ENCODE peak calls at places on chromosomes 13 and 19, in nine cellular contexts. One of them, this sample, is unnamed. For H3K4me1, the result is how much of the 10 kb centered on the place peaks cover.

GRCh38 chr19:588093-588742 is 1.5 kb upstream of the HCN2 start:
- DNase-seq in Peyer's patch: peak
- DNase-seq in GM12878: no peak
- DNase-seq in uterus: no peak
- DNase-seq in heart left ventricle: peak
- DNase-seq in neuronal stem cell: peak
- DNase-seq in PC-3: peak
- DNase-seq in cardiac muscle cell: peak
- DNase-seq in psoas muscle: peak
- DNase-seq in this sample: no peak

GRCh38 chr13:47521895-47522487 is 479.1 kb downstream of the SUCLA2 start:
- DNase-seq in Peyer's patch: no peak
- DNase-seq in GM12878: no peak
- DNase-seq in uterus: no peak
- DNase-seq in heart left ventricle: no peak
- DNase-seq in neuronal stem cell: no peak
- DNase-seq in PC-3: no peak
- DNase-seq in cardiac muscle cell: no peak
- DNase-seq in psoas muscle: no peak
- DNase-seq in this sample: no peak

GRCh38 chr13:41543664-41544300 is 86.4 kb downstream of the RGCC start:
- DNase-seq in Peyer's patch: no peak
- DNase-seq in GM12878: no peak
- DNase-seq in uterus: no peak
- DNase-seq in heart left ventricle: no peak
- DNase-seq in neuronal stem cell: no peak
- DNase-seq in PC-3: no peak
- DNase-seq in cardiac muscle cell: no peak
- DNase-seq in psoas muscle: no peak
- DNase-seq in this sample: no peak

GRCh38 chr19:39828015-39828633 is 5.8 kb downstream of the DYRK1B start:
- DNase-seq in Peyer's patch: peak
- DNase-seq in GM12878: no peak
- DNase-seq in uterus: no peak
- DNase-seq in heart left ventricle: no peak
- DNase-seq in neuronal stem cell: no peak
- DNase-seq in PC-3: no peak
- DNase-seq in cardiac muscle cell: no peak
- DNase-seq in psoas muscle: no peak
- DNase-seq in this sample: no peak

GRCh38 chr13:83831796-83832195 is 50.5 kb downstream of the SLITRK1 start:
- DNase-seq in Peyer's patch: no peak
- DNase-seq in GM12878: no peak
- DNase-seq in uterus: no peak
- DNase-seq in heart left ventricle: no peak
- DNase-seq in neuronal stem cell: no peak
- DNase-seq in PC-3: peak
- DNase-seq in cardiac muscle cell: no peak
- DNase-seq in psoas muscle: no peak
- DNase-seq in this sample: no peak

GRCh38 chr13:27174766-27175455 is 3.3 kb upstream of the USP12 start:
- DNase-seq in Peyer's patch: no peak
- DNase-seq in GM12878: no peak
- DNase-seq in uterus: no peak
- DNase-seq in heart left ventricle: no peak
- DNase-seq in neuronal stem cell: no peak
- DNase-seq in PC-3: no peak
- DNase-seq in cardiac muscle cell: peak
- DNase-seq in psoas muscle: no peak
- DNase-seq in this sample: no peak

GRCh38 chr13:99970761-99971575 is 599 bp downstream of the ZIC5 start:
- DNase-seq in Peyer's patch: peak
- DNase-seq in GM12878: no peak
- DNase-seq in uterus: no peak
- DNase-seq in heart left ventricle: no peak
- DNase-seq in neuronal stem cell: no peak
- DNase-seq in PC-3: no peak
- DNase-seq in cardiac muscle cell: no peak
- DNase-seq in psoas muscle: no peak
- DNase-seq in this sample: no peak

GRCh38 chr19:40265055-40265762 is 19.9 kb downstream of the AKT2 start:
- DNase-seq in Peyer's patch: no peak
- DNase-seq in GM12878: no peak
- DNase-seq in uterus: no peak
- DNase-seq in heart left ventricle: no peak
- DNase-seq in neuronal stem cell: no peak
- DNase-seq in PC-3: no peak
- DNase-seq in cardiac muscle cell: no peak
- DNase-seq in psoas muscle: no peak
- DNase-seq in this sample: no peak

GRCh38 chr13:97720881-97721280 is 232.6 kb upstream of the IPO5 start:
- DNase-seq in Peyer's patch: no peak
- DNase-seq in GM12878: no peak
- DNase-seq in uterus: no peak
- DNase-seq in heart left ventricle: no peak
- DNase-seq in neuronal stem cell: no peak
- DNase-seq in PC-3: no peak
- DNase-seq in cardiac muscle cell: no peak
- DNase-seq in psoas muscle: no peak
- DNase-seq in this sample: no peak

GRCh38 chr19:2625434-2625833 is 77.1 kb downstream of the GNG7 start:
- DNase-seq in Peyer's patch: peak
- DNase-seq in GM12878: no peak
- DNase-seq in uterus: no peak
- DNase-seq in heart left ventricle: no peak
- DNase-seq in neuronal stem cell: no peak
- DNase-seq in PC-3: no peak
- DNase-seq in cardiac muscle cell: no peak
- DNase-seq in psoas muscle: peak
- DNase-seq in this sample: no peak

GRCh38 chr13:66359910-66360552 is 870.1 kb downstream of the PCDH9 start:
- DNase-seq in Peyer's patch: no peak
- DNase-seq in GM12878: no peak
- DNase-seq in uterus: no peak
- DNase-seq in heart left ventricle: no peak
- DNase-seq in neuronal stem cell: no peak
- DNase-seq in PC-3: no peak
- DNase-seq in cardiac muscle cell: no peak
- DNase-seq in psoas muscle: no peak
- DNase-seq in this sample: no peak

GRCh38 chr19:56946164-56946563 is 105.6 kb upstream of the PEG3 start:
- DNase-seq in Peyer's patch: no peak
- DNase-seq in GM12878: no peak
- DNase-seq in uterus: no peak
- DNase-seq in heart left ventricle: no peak
- DNase-seq in neuronal stem cell: peak
- DNase-seq in PC-3: no peak
- DNase-seq in cardiac muscle cell: no peak
- DNase-seq in psoas muscle: no peak
- DNase-seq in this sample: no peak

GRCh38 chr19:13986348-13986904 is 19.7 kb downstream of the RFX1 start:
- DNase-seq in Peyer's patch: peak
- DNase-seq in GM12878: peak
- DNase-seq in uterus: peak
- DNase-seq in heart left ventricle: peak
- DNase-seq in neuronal stem cell: no peak
- DNase-seq in PC-3: no peak
- DNase-seq in cardiac muscle cell: peak
- DNase-seq in psoas muscle: peak
- DNase-seq in this sample: peak

DNA sequence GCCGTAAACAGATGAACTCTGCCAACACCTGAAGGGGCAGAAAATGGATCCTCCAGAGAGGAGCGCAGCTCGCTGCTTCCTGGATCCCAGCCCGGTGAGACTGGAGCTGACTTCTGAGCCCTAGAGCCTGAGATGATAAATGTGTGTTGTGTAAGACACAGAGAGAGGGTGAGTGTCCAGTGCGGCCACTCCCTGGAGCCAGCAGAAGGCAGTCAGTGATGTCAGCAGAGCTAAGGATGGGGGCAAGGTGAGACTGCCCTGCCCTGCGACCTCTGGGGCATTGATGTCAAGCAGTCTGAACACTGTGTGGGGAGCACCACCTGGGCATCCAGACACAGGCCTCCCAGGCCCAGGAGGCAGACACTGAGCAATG is 9.7 kb upstream of the SLC35E1 start:
- DNase-seq in Peyer's patch: no peak
- DNase-seq in GM12878: no peak
- DNase-seq in uterus: no peak
- DNase-seq in heart left ventricle: no peak
- DNase-seq in neuronal stem cell: no peak
- DNase-seq in PC-3: no peak
- DNase-seq in cardiac muscle cell: no peak
- DNase-seq in psoas muscle: peak
- DNase-seq in this sample: no peak
- H3K4me1 ChIP-seq in Peyer's patch: under half
- H3K4me1 ChIP-seq in GM12878: under half
- H3K4me1 ChIP-seq in uterus: under half
- H3K4me1 ChIP-seq in heart left ventricle: under half
- H3K4me1 ChIP-seq in neuronal stem cell: under half
- H3K4me1 ChIP-seq in PC-3: under half
- H3K4me1 ChIP-seq in cardiac muscle cell: under half
- H3K4me1 ChIP-seq in psoas muscle: half or more
- H3K4me1 ChIP-seq in this sample: under half

GRCh38 chr19:4974855-4975469 is 6.0 kb downstream of the KDM4B start:
- DNase-seq in Peyer's patch: no peak
- DNase-seq in GM12878: no peak
- DNase-seq in uterus: no peak
- DNase-seq in heart left ventricle: no peak
- DNase-seq in neuronal stem cell: no peak
- DNase-seq in PC-3: no peak
- DNase-seq in cardiac muscle cell: no peak
- DNase-seq in psoas muscle: no peak
- DNase-seq in this sample: no peak

GRCh38 chr19:4979211-4979807 is 10.4 kb downstream of the KDM4B start:
- DNase-seq in Peyer's patch: no peak
- DNase-seq in GM12878: no peak
- DNase-seq in uterus: no peak
- DNase-seq in heart left ventricle: no peak
- DNase-seq in neuronal stem cell: no peak
- DNase-seq in PC-3: no peak
- DNase-seq in cardiac muscle cell: no peak
- DNase-seq in psoas muscle: no peak
- DNase-seq in this sample: no peak

GRCh38 chr19:4980087-4980486 is 11.2 kb downstream of the KDM4B start:
- DNase-seq in Peyer's patch: no peak
- DNase-seq in GM12878: no peak
- DNase-seq in uterus: no peak
- DNase-seq in heart left ventricle: no peak
- DNase-seq in neuronal stem cell: no peak
- DNase-seq in PC-3: no peak
- DNase-seq in cardiac muscle cell: peak
- DNase-seq in psoas muscle: no peak
- DNase-seq in this sample: no peak

GRCh38 chr19:4977299-4978174 is 8.6 kb downstream of the KDM4B start:
- DNase-seq in Peyer's patch: no peak
- DNase-seq in GM12878: no peak
- DNase-seq in uterus: peak
- DNase-seq in heart left ventricle: peak
- DNase-seq in neuronal stem cell: no peak
- DNase-seq in PC-3: no peak
- DNase-seq in cardiac muscle cell: peak
- DNase-seq in psoas muscle: peak
- DNase-seq in this sample: no peak

DNA sequence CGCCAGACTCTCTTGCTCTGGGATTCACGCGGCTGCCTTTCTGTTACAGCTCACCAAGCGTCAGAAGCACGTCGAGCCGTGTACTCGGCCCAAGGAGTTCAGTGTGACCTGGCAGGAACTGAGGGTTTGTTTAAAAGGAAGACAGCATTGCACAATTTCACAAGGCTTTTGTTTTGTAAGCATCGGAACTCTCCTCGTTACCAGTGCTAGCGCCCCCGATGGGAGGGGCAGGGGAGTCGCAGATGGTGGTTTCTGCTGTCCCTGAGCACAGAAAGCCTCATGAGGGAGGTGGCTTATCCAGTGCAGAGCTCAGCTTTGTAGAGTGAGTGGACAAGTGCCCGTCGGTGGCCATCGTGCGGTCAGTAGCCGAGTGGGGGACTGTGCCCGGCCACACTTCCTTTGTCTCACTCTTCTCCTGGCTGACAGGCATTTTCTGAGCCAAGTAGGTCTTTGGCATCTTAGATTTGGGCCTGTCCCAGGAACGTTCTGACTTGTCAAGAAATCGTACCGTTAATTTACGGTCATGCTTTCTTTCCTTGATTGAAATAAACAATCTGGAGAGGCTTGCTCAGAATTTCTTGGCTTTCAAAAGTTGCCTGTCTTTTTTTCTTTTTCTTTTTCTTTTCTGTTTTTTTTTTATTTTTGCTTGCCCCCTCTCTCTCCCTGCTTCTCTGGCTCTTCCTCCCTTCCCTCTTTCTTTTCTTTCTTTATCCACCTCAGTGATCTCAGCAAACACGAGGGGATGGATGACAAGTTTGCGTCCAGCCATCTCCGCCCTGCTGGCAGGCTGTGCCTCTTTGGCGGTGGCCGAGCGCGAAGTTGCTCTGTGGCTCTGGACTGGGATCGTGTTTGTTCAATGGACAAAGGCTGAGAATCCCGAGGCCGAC is 7.7 kb downstream of the KDM4B start:
- DNase-seq in Peyer's patch: peak
- DNase-seq in GM12878: no peak
- DNase-seq in uterus: peak
- DNase-seq in heart left ventricle: peak
- DNase-seq in neuronal stem cell: no peak
- DNase-seq in PC-3: peak
- DNase-seq in cardiac muscle cell: peak
- DNase-seq in psoas muscle: peak
- DNase-seq in this sample: peak
- H3K27ac ChIP-seq in Peyer's patch: peak
- H3K27ac ChIP-seq in GM12878: no peak
- H3K27ac ChIP-seq in uterus: peak
- H3K27ac ChIP-seq in heart left ventricle: peak
- H3K27ac ChIP-seq in neuronal stem cell: peak
- H3K27ac ChIP-seq in PC-3: peak
- H3K27ac ChIP-seq in cardiac muscle cell: peak
- H3K27ac ChIP-seq in psoas muscle: peak
- H3K27ac ChIP-seq in this sample: peak

GRCh38 chr19:18191640-18192062 is 1.4 kb upstream of the MPV17L2 start:
- DNase-seq in Peyer's patch: no peak
- DNase-seq in GM12878: no peak
- DNase-seq in uterus: no peak
- DNase-seq in heart left ventricle: no peak
- DNase-seq in neuronal stem cell: no peak
- DNase-seq in PC-3: no peak
- DNase-seq in cardiac muscle cell: no peak
- DNase-seq in psoas muscle: no peak
- DNase-seq in this sample: no peak
- H3K4me3 ChIP-seq in Peyer's patch: peak
- H3K4me3 ChIP-seq in GM12878: peak
- H3K4me3 ChIP-seq in uterus: peak
- H3K4me3 ChIP-seq in heart left ventricle: no peak
- H3K4me3 ChIP-seq in neuronal stem cell: no peak
- H3K4me3 ChIP-seq in PC-3: peak
- H3K4me3 ChIP-seq in cardiac muscle cell: no peak
- H3K4me3 ChIP-seq in psoas muscle: peak
- H3K4me3 ChIP-seq in this sample: no peak

DNA sequence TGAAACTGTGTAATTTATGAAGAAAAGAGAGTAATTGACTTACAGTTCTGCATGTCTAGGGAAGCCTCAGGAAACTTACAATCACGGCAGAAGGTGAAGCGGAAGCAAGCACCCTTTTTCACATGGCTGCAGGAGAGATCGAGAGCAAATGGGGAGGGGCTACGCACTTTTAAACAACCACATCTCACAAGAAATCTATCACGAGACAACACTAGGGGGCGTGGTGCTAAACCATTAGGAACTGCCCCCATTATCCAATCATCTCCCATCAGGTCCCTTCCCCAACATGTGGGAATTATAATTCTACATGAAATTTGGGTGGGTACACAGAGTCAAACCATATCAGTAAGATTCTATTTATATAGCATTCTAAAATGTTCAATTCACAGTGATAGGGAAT is 114.8 kb upstream of the TRPC4 start:
- DNase-seq in Peyer's patch: no peak
- DNase-seq in GM12878: no peak
- DNase-seq in uterus: no peak
- DNase-seq in heart left ventricle: no peak
- DNase-seq in neuronal stem cell: no peak
- DNase-seq in PC-3: no peak
- DNase-seq in cardiac muscle cell: no peak
- DNase-seq in psoas muscle: no peak
- DNase-seq in this sample: no peak
- H3K4me1 ChIP-seq in Peyer's patch: under half
- H3K4me1 ChIP-seq in GM12878: under half
- H3K4me1 ChIP-seq in uterus: under half
- H3K4me1 ChIP-seq in heart left ventricle: under half
- H3K4me1 ChIP-seq in neuronal stem cell: under half
- H3K4me1 ChIP-seq in PC-3: under half
- H3K4me1 ChIP-seq in cardiac muscle cell: under half
- H3K4me1 ChIP-seq in psoas muscle: under half
- H3K4me1 ChIP-seq in this sample: under half

This sample was measured in lung.